ENCODE peak calls at places on chromosomes 5 and 9, in seven cellular contexts. W, T, Z, E, Q, B and X are unnamed samples.

GRCh38 chr9:113998114-113998513 is 80.0 kb downstream of the AMBP start:
- DNase-seq in W (no peak), T (no peak), Z (no peak), E (no peak), Q (no peak), B (no peak), X (no peak)

GRCh38 chr9:7791364-7791763 is 8.2 kb downstream of the DMAC1 start:
- DNase-seq in W (no peak), T (no peak), Z (no peak), E (no peak), Q (no peak), B (no peak), X (no peak)

GRCh38 chr5:128100860-128101557 is 17.4 kb downstream of the SLC12A2 start:
- DNase-seq in W (no peak), T (no peak), Z (no peak), E (no peak), Q (no peak), B (no peak), X (no peak)

GRCh38 chr5:88555658-88556057 is 287.0 kb upstream of the TMEM161B start:
- DNase-seq in W (no peak), T (no peak), Z (peak), E (no peak), Q (no peak), B (no peak), X (no peak)

GRCh38 chr5:154761062-154761740 is 6.0 kb downstream of the LARP1 start:
- DNase-seq in W (no peak), T (no peak), Z (no peak), E (peak), Q (peak), B (no peak), X (no peak)

GRCh38 chr5:43191740-43192557 is at the start of gene NIM1K:
- DNase-seq in W (no peak), T (no peak), Z (peak), E (no peak), Q (no peak), B (peak), X (no peak)

GRCh38 chr5:179413711-179414458 is 68.6 kb upstream of the ADAMTS2 start:
- DNase-seq in W (no peak), T (no peak), Z (no peak), E (no peak), Q (no peak), B (no peak), X (no peak)

GRCh38 chr9:124455820-124456219 is 5.6 kb downstream of the ADGRD2 start:
- DNase-seq in W (no peak), T (no peak), Z (no peak), E (no peak), Q (no peak), B (no peak), X (no peak)

GRCh38 chr5:149452665-149453617 is 73.8 kb upstream of the IL17B start:
- DNase-seq in W (peak), T (no peak), Z (no peak), E (no peak), Q (peak), B (peak), X (no peak)